ENCODE peak calls at places on chromosomes 13 and 19, in five cellular contexts. A, Q, D, M and K are unnamed samples.

GRCh38 chr19:54335164-54335563 is 3.8 kb downstream of the LILRA4 start:
- DNase-seq in M (no peak), D (no peak), A (no peak), Q (no peak), K (no peak)

GRCh38 chr13:76799696-76800095 is 86.5 kb downstream of the KCTD12 start:
- DNase-seq in Q (no peak), A (no peak), M (no peak), D (no peak), K (no peak)

GRCh38 chr13:113176292-113176691 is 17.8 kb downstream of the PROZ start:
- DNase-seq in D (no peak), M (no peak), Q (peak), A (no peak), K (no peak)

GRCh38 chr13:44396295-44396962 is 22.8 kb downstream of the SERP2 start:
- DNase-seq in A (no peak), Q (no peak), M (no peak), D (no peak), K (no peak)

GRCh38 chr13:26881154-26881553 is 120.6 kb upstream of the GPR12 start:
- DNase-seq in A (no peak), M (peak), Q (no peak), D (no peak), K (no peak)

GRCh38 chr19:37936166-37936565 is 29.2 kb downstream of the SIPA1L3 start:
- DNase-seq in D (no peak), A (no peak), M (no peak), Q (no peak), K (no peak)

GRCh38 chr19:16258440-16258903 is 60.8 kb downstream of the AP1M1 start:
- DNase-seq in A (no peak), D (peak), Q (no peak), M (no peak), K (no peak)

GRCh38 chr19:45569619-45570421 is 14.8 kb downstream of the OPA3 start:
- DNase-seq in M (peak), A (no peak), Q (peak), D (peak), K (peak)

GRCh38 chr19:43739419-43739818 is 15.3 kb downstream of the SMG9 start:
- DNase-seq in M (no peak), A (no peak), D (no peak), Q (no peak), K (no peak)

GRCh38 chr13:93953856-93954255 is 525.6 kb downstream of the DCT start:
- DNase-seq in A (no peak), Q (no peak), D (no peak), M (no peak), K (no peak)

GRCh38 chr13:45607931-45608330 is 7.6 kb downstream of the ERICH6B start:
- DNase-seq in Q (no peak), D (no peak), M (no peak), A (no peak), K (no peak)

GRCh38 chr19:18660051-18660910 is 23.2 kb upstream of the CRTC1 start:
- DNase-seq in D (no peak), Q (no peak), A (peak), M (peak), K (no peak)